ENCODE peak calls at places on chromosome 1, in four cellular contexts. N is lower leg skin, Y is cardiac muscle cell, C is NCI-H1105. O is an unnamed sample.

GRCh38 chr1:223622132-223622842 is 43.2 kb downstream of the CAPN8 start:
- DNase-seq in Y (no peak), N (no peak), C (no peak), O (no peak)

GRCh38 chr1:21205416-21205815 is 28.7 kb upstream of the EIF4G3 start:
- DNase-seq in N (no peak), C (no peak), Y (no peak), O (no peak)

GRCh38 chr1:10918531-10918930 is 93.9 kb upstream of the TARDBP start:
- DNase-seq in N (peak), C (no peak), Y (no peak), O (no peak)

GRCh38 chr1:36258960-36259344 is 34.7 kb downstream of the THRAP3 start:
- DNase-seq in Y (no peak), C (no peak), N (no peak), O (no peak)

GRCh38 chr1:112954945-112955677 is 885 bp downstream of the SLC16A1 start:
- DNase-seq in Y (peak), C (peak), N (peak), O (peak)

GRCh38 chr1:26546375-26546774 is 16.8 kb downstream of the RPS6KA1 start:
- DNase-seq in N (no peak), C (no peak), Y (no peak), O (no peak)

GRCh38 chr1:113615425-113615824 is 143.9 kb downstream of the PHTF1 start:
- DNase-seq in C (no peak), N (no peak), Y (no peak), O (no peak)

GRCh38 chr1:188364927-188365449 is 1536.2 kb downstream of the PLA2G4A start:
- DNase-seq in C (no peak), N (no peak), Y (no peak), O (no peak)

GRCh38 chr1:214461305-214461704 is 90.1 kb downstream of the PTPN14 start:
- DNase-seq in N (no peak), Y (no peak), C (no peak), O (no peak)

O was measured in right atrium auricular region.